ENCODE peak calls at places on chromosome 19, in four cellular contexts. F is K562, R is cardiac fibroblast, S is heart right ventricle. X is an unnamed sample.

GRCh38 chr19:48745208-48745995 is 1.3 kb downstream of the IZUMO1 start:
- DNase-seq in S (no peak), R (peak), F (peak), X (peak)

GRCh38 chr19:36973844-36974195 is 57.7 kb downstream of the ZNF568 start:
- DNase-seq in R (no peak), F (no peak), S (no peak), X (no peak)

GRCh38 chr19:4986056-4986455 is 17.1 kb downstream of the KDM4B start:
- DNase-seq in F (no peak), S (no peak), R (no peak), X (no peak)

GRCh38 chr19:1956143-1956537 is 15.2 kb downstream of the CSNK1G2 start:
- DNase-seq in S (no peak), F (no peak), R (no peak), X (no peak)

GRCh38 chr19:29681422-29682235 is 16.4 kb downstream of the PLEKHF1 start:
- DNase-seq in R (peak), S (no peak), F (no peak), X (no peak)

GRCh38 chr19:45676851-45677263 is 8.8 kb downstream of the GIPR start:
- DNase-seq in R (no peak), S (no peak), F (no peak), X (no peak)

GRCh38 chr19:2012941-2013682 is 2.4 kb downstream of the BTBD2 start:
- DNase-seq in F (no peak), S (no peak), R (no peak), X (no peak)

GRCh38 chr19:29214411-29214810 is 1.5 kb upstream of the UQCRFS1 start:
- DNase-seq in R (no peak), S (no peak), F (no peak), X (no peak)

GRCh38 chr19:22030680-22031079 is 19.9 kb upstream of the ZNF208 start:
- DNase-seq in S (no peak), F (no peak), R (no peak), X (no peak)

GRCh38 chr19:28426902-28427232 is 786.1 kb downstream of the UQCRFS1 start:
- DNase-seq in S (no peak), F (peak), R (no peak), X (no peak)

GRCh38 chr19:14145381-14145780 is 9.0 kb upstream of the ASF1B start:
- DNase-seq in F (no peak), S (no peak), R (no peak), X (no peak)

GRCh38 chr19:17543991-17544390 is 11.5 kb upstream of the COLGALT1 start:
- DNase-seq in R (no peak), S (no peak), F (no peak), X (no peak)

GRCh38 chr19:27716922-27717321 is 1496.0 kb downstream of the UQCRFS1 start:
- DNase-seq in R (no peak), F (no peak), S (no peak), X (no peak)

GRCh38 chr19:461664-462551 is 1.1 kb upstream of the SHC2 start:
- DNase-seq in F (peak), R (no peak), S (peak), X (peak)

GRCh38 chr19:46365561-46365960 is 18.7 kb downstream of the PPP5C start:
- DNase-seq in S (no peak), F (no peak), R (no peak), X (no peak)

GRCh38 chr19:49113762-49114629 is at the start of gene LIN7B:
- DNase-seq in S (peak), F (peak), R (peak), X (peak)

GRCh38 chr19:13169769-13170168 is 19.6 kb downstream of the IER2 start:
- DNase-seq in S (no peak), R (peak), F (no peak), X (no peak)

GRCh38 chr19:49543032-49543431 is 15.2 kb downstream of the RCN3 start:
- DNase-seq in S (no peak), F (no peak), R (no peak), X (no peak)

GRCh38 chr19:51339313-51339686 is 2.6 kb downstream of the VSIG10L start:
- DNase-seq in F (no peak), S (no peak), R (no peak), X (no peak)

GRCh38 chr19:51341066-51341465 is 873 bp downstream of the VSIG10L start:
- DNase-seq in S (no peak), F (no peak), R (no peak), X (no peak)

GRCh38 chr19:51338563-51339312 is 3.2 kb downstream of the VSIG10L start:
- DNase-seq in R (peak), S (peak), F (peak), X (peak)

GRCh38 chr19:51337861-51338562 is 3.9 kb downstream of the VSIG10L start:
- DNase-seq in R (no peak), F (no peak), S (no peak), X (no peak)

DNA sequence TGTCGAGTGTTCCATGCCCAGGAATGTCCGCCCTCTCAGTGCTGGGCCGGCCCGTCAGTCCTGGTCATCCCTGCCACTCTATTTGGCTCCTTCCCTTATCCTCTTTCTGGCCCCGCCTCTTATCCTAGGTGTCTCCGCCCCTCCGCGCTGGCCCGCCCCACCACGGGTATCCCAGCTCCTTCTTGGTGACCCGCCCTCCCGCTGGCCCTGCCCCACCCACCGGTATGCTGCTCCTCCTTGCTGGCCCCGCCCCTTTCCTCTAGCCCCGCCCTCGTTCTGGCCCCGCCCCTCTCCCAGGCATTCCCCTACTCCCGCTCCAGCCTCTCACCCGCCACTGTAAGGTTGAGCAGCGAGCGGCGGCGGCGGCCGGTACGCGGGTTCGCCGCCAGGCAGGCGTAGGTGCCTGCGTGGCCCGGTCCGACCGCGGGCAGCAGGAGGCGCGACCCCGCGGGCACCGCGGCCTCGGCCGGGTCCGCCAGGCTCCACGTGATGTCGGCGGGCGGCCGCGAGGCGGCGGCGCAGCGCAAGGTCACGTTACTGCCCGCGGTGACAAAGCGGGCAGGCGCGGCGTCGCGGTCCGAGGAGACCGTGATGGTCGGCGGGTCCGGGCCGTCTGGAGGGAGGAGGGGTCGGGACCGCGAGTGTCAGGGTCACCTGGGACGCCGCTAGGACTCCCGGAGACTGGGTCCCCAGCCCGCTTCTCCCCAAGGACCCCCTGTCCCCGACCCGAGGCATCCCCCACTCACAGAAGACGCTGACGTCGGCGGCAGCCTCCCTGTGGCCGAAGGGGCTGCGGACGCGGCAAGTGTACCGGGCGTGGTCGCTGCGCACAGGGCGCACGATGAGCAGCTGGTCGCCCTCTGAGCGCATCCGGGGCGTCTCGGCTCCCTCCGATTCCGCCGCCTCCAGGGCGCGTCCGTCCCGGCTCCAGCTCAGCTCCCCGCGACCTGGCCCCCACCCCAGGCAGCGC is 2.0 kb downstream of the VSIG10L start:
- DNase-seq in F (peak), R (peak), S (peak), X (peak)
- TF ChIP-seq CTCF in F (peak), R (no peak), S (peak), X (peak)

GRCh38 chr19:42280761-42281174 is 11.7 kb downstream of the CIC start:
- DNase-seq in R (no peak), F (peak), S (peak), X (no peak)
- H3K4me3 ChIP-seq in R (peak), F (peak), S (peak), X (peak)

GRCh38 chr19:58380037-58380735 is 644 bp downstream of the ZNF837 start:
- DNase-seq in R (no peak), S (no peak), F (no peak), X (no peak)
- TF ChIP-seq CTCF in R (no peak), S (no peak), F (no peak), X (no peak)

GRCh38 chr19:43708716-43709115 is 7.2 kb upstream of the IRGC start:
- DNase-seq in F (peak), S (no peak), R (no peak), X (no peak)
- H3K4me3 ChIP-seq in F (no peak), S (no peak), R (no peak), X (no peak)

GRCh38 chr19:56690668-56691067 is 19.1 kb upstream of the ZNF835 start:
- DNase-seq in S (no peak), R (no peak), F (no peak), X (no peak)

GRCh38 chr19:56692496-56692895 is 20.9 kb upstream of the ZNF835 start:
- DNase-seq in R (no peak), F (no peak), S (no peak), X (peak)

GRCh38 chr19:56687036-56687435 is 15.5 kb upstream of the ZNF835 start:
- DNase-seq in F (no peak), R (no peak), S (no peak), X (no peak)

DNA sequence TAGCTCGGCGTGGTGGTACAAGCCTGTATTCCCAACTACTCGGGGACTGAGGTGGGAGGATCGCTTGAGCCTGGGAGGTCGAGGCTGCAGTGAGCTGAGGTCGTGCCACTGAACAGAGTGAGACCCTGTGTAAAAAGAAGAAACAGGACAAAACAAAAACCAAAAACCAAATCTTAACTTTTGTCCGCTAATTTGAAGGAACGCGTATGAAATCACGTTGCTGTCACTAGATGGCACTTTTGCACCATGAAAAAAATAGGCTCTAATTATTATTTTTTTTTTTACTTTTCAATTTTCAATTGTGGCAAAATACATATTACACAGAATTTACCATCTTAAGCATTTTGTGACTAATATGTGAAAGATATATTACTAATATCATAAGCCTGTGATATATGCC is 17.6 kb upstream of the ZNF835 start:
- DNase-seq in R (no peak), F (no peak), S (no peak), X (no peak)
- TF ChIP-seq CTCF in R (no peak), F (peak), S (peak), X (no peak)

DNA sequence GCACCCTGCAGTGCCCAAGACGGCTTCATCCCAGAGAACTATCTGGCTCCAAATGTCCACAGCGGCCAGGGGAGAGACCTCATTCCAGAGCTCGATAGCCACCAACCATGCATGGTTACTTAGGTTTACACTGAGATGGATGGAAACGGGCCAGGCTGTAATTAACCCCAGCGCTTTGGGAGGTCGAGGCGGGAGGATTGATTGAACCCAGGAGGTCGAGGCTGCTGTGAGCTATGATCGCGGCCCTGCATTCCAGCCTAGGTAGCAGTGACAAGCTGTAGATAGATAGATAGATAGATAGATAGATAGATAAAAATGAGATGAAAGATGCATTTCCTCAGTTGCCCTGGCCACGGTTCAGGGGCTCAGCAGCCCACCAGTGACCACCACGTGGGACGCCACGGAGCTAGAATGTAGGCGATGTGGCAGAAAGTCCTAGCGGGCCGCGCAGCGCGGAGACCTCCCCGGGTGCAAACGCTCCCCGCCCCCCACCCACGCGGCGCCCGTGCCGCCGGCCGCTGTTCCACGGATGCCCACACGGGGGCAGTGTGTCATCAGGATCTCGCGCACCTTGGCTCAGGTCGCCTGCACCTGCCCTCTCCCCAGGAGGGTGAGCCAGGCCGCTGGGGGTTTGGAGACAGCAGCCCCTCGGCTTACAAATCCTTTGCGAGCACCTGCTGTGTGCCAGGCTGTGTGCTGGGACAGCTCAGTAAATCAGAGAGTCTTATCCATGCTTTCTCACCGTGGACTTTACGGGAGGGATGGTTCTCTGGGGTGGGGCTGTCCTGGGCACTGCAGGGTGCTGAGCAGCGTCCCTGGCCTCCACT is 13.5 kb upstream of the TLE5 start:
- DNase-seq in S (peak), F (peak), R (no peak), X (peak)
- H3K4me3 ChIP-seq in S (no peak), F (no peak), R (peak), X (peak)